ENCODE peak calls at places on chromosome 4, in nine cellular contexts. One of them, this sample, is unnamed.

GRCh38 chr4:123350191-123350544 is 46.4 kb upstream of the SPRY1 start:
- DNase-seq in sigmoid colon: no peak
- DNase-seq in endodermal cell: peak
- DNase-seq in Calu3: peak
- DNase-seq in nephron progenitor cell: no peak
- DNase-seq in cardiac muscle cell: peak
- DNase-seq in CD4-positive, alpha-beta T cell: no peak
- DNase-seq in fibroblast of mammary gland: peak
- DNase-seq in transverse colon: peak
- DNase-seq in this sample: no peak

GRCh38 chr4:100421356-100421978 is 96.4 kb downstream of the EMCN start:
- DNase-seq in endodermal cell: no peak
- DNase-seq in CD4-positive, alpha-beta T cell: no peak
- DNase-seq in cardiac muscle cell: peak
- DNase-seq in fibroblast of mammary gland: peak
- DNase-seq in sigmoid colon: no peak
- DNase-seq in nephron progenitor cell: no peak
- DNase-seq in Calu3: no peak
- DNase-seq in transverse colon: no peak
- DNase-seq in this sample: peak

GRCh38 chr4:38151870-38152269 is 191.7 kb downstream of the PTTG2 start:
- DNase-seq in nephron progenitor cell: no peak
- DNase-seq in Calu3: no peak
- DNase-seq in fibroblast of mammary gland: no peak
- DNase-seq in sigmoid colon: no peak
- DNase-seq in CD4-positive, alpha-beta T cell: no peak
- DNase-seq in cardiac muscle cell: no peak
- DNase-seq in endodermal cell: no peak
- DNase-seq in transverse colon: no peak
- DNase-seq in this sample: no peak

GRCh38 chr4:1479454-1479853 is 73.2 kb upstream of the NKX1-1 start:
- DNase-seq in nephron progenitor cell: no peak
- DNase-seq in Calu3: no peak
- DNase-seq in transverse colon: no peak
- DNase-seq in sigmoid colon: no peak
- DNase-seq in cardiac muscle cell: no peak
- DNase-seq in endodermal cell: peak
- DNase-seq in CD4-positive, alpha-beta T cell: no peak
- DNase-seq in fibroblast of mammary gland: no peak
- DNase-seq in this sample: no peak

GRCh38 chr4:41024556-41025491 is 189.5 kb downstream of the APBB2 start:
- DNase-seq in endodermal cell: no peak
- DNase-seq in Calu3: no peak
- DNase-seq in fibroblast of mammary gland: peak
- DNase-seq in nephron progenitor cell: no peak
- DNase-seq in cardiac muscle cell: peak
- DNase-seq in transverse colon: no peak
- DNase-seq in sigmoid colon: no peak
- DNase-seq in CD4-positive, alpha-beta T cell: no peak
- DNase-seq in this sample: no peak

GRCh38 chr4:75737398-75737797 is 13.0 kb downstream of the USO1 start:
- DNase-seq in endodermal cell: no peak
- DNase-seq in CD4-positive, alpha-beta T cell: no peak
- DNase-seq in nephron progenitor cell: no peak
- DNase-seq in cardiac muscle cell: no peak
- DNase-seq in transverse colon: no peak
- DNase-seq in sigmoid colon: no peak
- DNase-seq in Calu3: no peak
- DNase-seq in fibroblast of mammary gland: no peak
- DNase-seq in this sample: no peak

GRCh38 chr4:138035781-138036258 is 206.3 kb downstream of the SLC7A11 start:
- DNase-seq in cardiac muscle cell: peak
- DNase-seq in fibroblast of mammary gland: peak
- DNase-seq in Calu3: peak
- DNase-seq in sigmoid colon: no peak
- DNase-seq in endodermal cell: peak
- DNase-seq in transverse colon: no peak
- DNase-seq in nephron progenitor cell: peak
- DNase-seq in CD4-positive, alpha-beta T cell: no peak
- DNase-seq in this sample: peak

GRCh38 chr4:80266902-80267380 is 477 bp downstream of the FGF5 start:
- DNase-seq in Calu3: no peak
- DNase-seq in cardiac muscle cell: peak
- DNase-seq in endodermal cell: no peak
- DNase-seq in nephron progenitor cell: peak
- DNase-seq in sigmoid colon: no peak
- DNase-seq in transverse colon: no peak
- DNase-seq in fibroblast of mammary gland: peak
- DNase-seq in CD4-positive, alpha-beta T cell: no peak
- DNase-seq in this sample: no peak

GRCh38 chr4:71231073-71231752 is 107.6 kb upstream of the SLC4A4 start:
- DNase-seq in nephron progenitor cell: peak
- DNase-seq in endodermal cell: no peak
- DNase-seq in cardiac muscle cell: peak
- DNase-seq in Calu3: peak
- DNase-seq in fibroblast of mammary gland: peak
- DNase-seq in CD4-positive, alpha-beta T cell: no peak
- DNase-seq in sigmoid colon: peak
- DNase-seq in transverse colon: peak
- DNase-seq in this sample: no peak

GRCh38 chr4:109472343-109472761 is 38.7 kb downstream of the SEC24B start:
- DNase-seq in fibroblast of mammary gland: peak
- DNase-seq in transverse colon: no peak
- DNase-seq in nephron progenitor cell: no peak
- DNase-seq in endodermal cell: no peak
- DNase-seq in CD4-positive, alpha-beta T cell: no peak
- DNase-seq in cardiac muscle cell: peak
- DNase-seq in sigmoid colon: no peak
- DNase-seq in Calu3: no peak
- DNase-seq in this sample: peak

GRCh38 chr4:14284578-14284977 is 657.1 kb upstream of the BOD1L1 start:
- DNase-seq in sigmoid colon: no peak
- DNase-seq in endodermal cell: no peak
- DNase-seq in nephron progenitor cell: no peak
- DNase-seq in fibroblast of mammary gland: no peak
- DNase-seq in CD4-positive, alpha-beta T cell: no peak
- DNase-seq in cardiac muscle cell: no peak
- DNase-seq in Calu3: no peak
- DNase-seq in transverse colon: no peak
- DNase-seq in this sample: no peak

GRCh38 chr4:169818063-169818679 is 60.4 kb upstream of the HPF1 start:
- DNase-seq in fibroblast of mammary gland: no peak
- DNase-seq in endodermal cell: no peak
- DNase-seq in nephron progenitor cell: no peak
- DNase-seq in sigmoid colon: no peak
- DNase-seq in CD4-positive, alpha-beta T cell: no peak
- DNase-seq in cardiac muscle cell: no peak
- DNase-seq in Calu3: no peak
- DNase-seq in transverse colon: no peak
- DNase-seq in this sample: no peak

GRCh38 chr4:153212755-153213154 is 8.5 kb downstream of the TRIM2 start:
- DNase-seq in fibroblast of mammary gland: no peak
- DNase-seq in endodermal cell: no peak
- DNase-seq in Calu3: no peak
- DNase-seq in sigmoid colon: no peak
- DNase-seq in cardiac muscle cell: no peak
- DNase-seq in transverse colon: no peak
- DNase-seq in CD4-positive, alpha-beta T cell: no peak
- DNase-seq in nephron progenitor cell: no peak
- DNase-seq in this sample: no peak

GRCh38 chr4:123444298-123444731 is 47.7 kb downstream of the SPRY1 start:
- DNase-seq in fibroblast of mammary gland: peak
- DNase-seq in CD4-positive, alpha-beta T cell: no peak
- DNase-seq in transverse colon: peak
- DNase-seq in sigmoid colon: no peak
- DNase-seq in nephron progenitor cell: peak
- DNase-seq in endodermal cell: peak
- DNase-seq in cardiac muscle cell: peak
- DNase-seq in Calu3: peak
- DNase-seq in this sample: peak

GRCh38 chr4:76125816-76126215 is 22.4 kb downstream of the NUP54 start:
- DNase-seq in fibroblast of mammary gland: no peak
- DNase-seq in transverse colon: no peak
- DNase-seq in Calu3: no peak
- DNase-seq in CD4-positive, alpha-beta T cell: no peak
- DNase-seq in endodermal cell: no peak
- DNase-seq in nephron progenitor cell: no peak
- DNase-seq in cardiac muscle cell: peak
- DNase-seq in sigmoid colon: no peak
- DNase-seq in this sample: no peak

GRCh38 chr4:69753666-69754065 is 6.8 kb downstream of the SULT1B1 start:
- DNase-seq in transverse colon: no peak
- DNase-seq in Calu3: no peak
- DNase-seq in CD4-positive, alpha-beta T cell: no peak
- DNase-seq in nephron progenitor cell: no peak
- DNase-seq in sigmoid colon: no peak
- DNase-seq in cardiac muscle cell: peak
- DNase-seq in fibroblast of mammary gland: peak
- DNase-seq in endodermal cell: no peak
- DNase-seq in this sample: no peak

GRCh38 chr4:137514401-137515116 is 17.7 kb downstream of the PCDH18 start:
- DNase-seq in sigmoid colon: no peak
- DNase-seq in endodermal cell: no peak
- DNase-seq in nephron progenitor cell: no peak
- DNase-seq in fibroblast of mammary gland: no peak
- DNase-seq in CD4-positive, alpha-beta T cell: no peak
- DNase-seq in cardiac muscle cell: no peak
- DNase-seq in transverse colon: no peak
- DNase-seq in Calu3: no peak
- DNase-seq in this sample: no peak

GRCh38 chr4:6887591-6888371 is 21.8 kb upstream of the TBC1D14 start:
- DNase-seq in sigmoid colon: no peak
- DNase-seq in endodermal cell: no peak
- DNase-seq in CD4-positive, alpha-beta T cell: no peak
- DNase-seq in nephron progenitor cell: peak
- DNase-seq in fibroblast of mammary gland: peak
- DNase-seq in Calu3: no peak
- DNase-seq in transverse colon: peak
- DNase-seq in cardiac muscle cell: no peak
- DNase-seq in this sample: no peak

GRCh38 chr4:1247811-1248261 is 1.1 kb downstream of the CTBP1 start:
- DNase-seq in fibroblast of mammary gland: no peak
- DNase-seq in cardiac muscle cell: peak
- DNase-seq in nephron progenitor cell: no peak
- DNase-seq in endodermal cell: no peak
- DNase-seq in transverse colon: no peak
- DNase-seq in sigmoid colon: peak
- DNase-seq in Calu3: no peak
- DNase-seq in CD4-positive, alpha-beta T cell: no peak
- DNase-seq in this sample: no peak

GRCh38 chr4:76306882-76307669 is 543 bp downstream of the STBD1 start:
- DNase-seq in cardiac muscle cell: peak
- DNase-seq in nephron progenitor cell: peak
- DNase-seq in endodermal cell: peak
- DNase-seq in transverse colon: peak
- DNase-seq in fibroblast of mammary gland: peak
- DNase-seq in Calu3: peak
- DNase-seq in sigmoid colon: peak
- DNase-seq in CD4-positive, alpha-beta T cell: peak
- DNase-seq in this sample: no peak

GRCh38 chr4:170047774-170048354 is 21.7 kb upstream of the MFAP3L start:
- DNase-seq in nephron progenitor cell: peak
- DNase-seq in cardiac muscle cell: peak
- DNase-seq in CD4-positive, alpha-beta T cell: peak
- DNase-seq in Calu3: peak
- DNase-seq in sigmoid colon: no peak
- DNase-seq in transverse colon: peak
- DNase-seq in endodermal cell: peak
- DNase-seq in fibroblast of mammary gland: peak
- DNase-seq in this sample: peak

GRCh38 chr4:11908205-11908604 is 479.5 kb upstream of the HS3ST1 start:
- DNase-seq in Calu3: no peak
- DNase-seq in transverse colon: no peak
- DNase-seq in cardiac muscle cell: no peak
- DNase-seq in endodermal cell: no peak
- DNase-seq in CD4-positive, alpha-beta T cell: no peak
- DNase-seq in nephron progenitor cell: no peak
- DNase-seq in sigmoid colon: no peak
- DNase-seq in fibroblast of mammary gland: no peak
- DNase-seq in this sample: no peak

GRCh38 chr4:5719329-5720055 is 8.5 kb downstream of the EVC start:
- DNase-seq in transverse colon: no peak
- DNase-seq in CD4-positive, alpha-beta T cell: no peak
- DNase-seq in sigmoid colon: no peak
- DNase-seq in Calu3: no peak
- DNase-seq in endodermal cell: no peak
- DNase-seq in cardiac muscle cell: no peak
- DNase-seq in nephron progenitor cell: no peak
- DNase-seq in fibroblast of mammary gland: no peak
- DNase-seq in this sample: no peak
- TF ChIP-seq CTCF in transverse colon: no peak
- TF ChIP-seq CTCF in CD4-positive, alpha-beta T cell: no peak
- TF ChIP-seq CTCF in sigmoid colon: no peak
- TF ChIP-seq CTCF in Calu3: no peak
- TF ChIP-seq CTCF in endodermal cell: no peak
- TF ChIP-seq CTCF in cardiac muscle cell: no peak
- TF ChIP-seq CTCF in nephron progenitor cell: no peak
- TF ChIP-seq CTCF in fibroblast of mammary gland: no peak
- TF ChIP-seq CTCF in this sample: no peak

GRCh38 chr4:91035276-91035675 is 908.1 kb downstream of the CCSER1 start:
- DNase-seq in CD4-positive, alpha-beta T cell: no peak
- DNase-seq in sigmoid colon: no peak
- DNase-seq in nephron progenitor cell: no peak
- DNase-seq in fibroblast of mammary gland: no peak
- DNase-seq in cardiac muscle cell: no peak
- DNase-seq in endodermal cell: no peak
- DNase-seq in Calu3: no peak
- DNase-seq in transverse colon: no peak
- DNase-seq in this sample: no peak
- TF ChIP-seq CTCF in CD4-positive, alpha-beta T cell: no peak
- TF ChIP-seq CTCF in sigmoid colon: no peak
- TF ChIP-seq CTCF in nephron progenitor cell: no peak
- TF ChIP-seq CTCF in fibroblast of mammary gland: no peak
- TF ChIP-seq CTCF in cardiac muscle cell: no peak
- TF ChIP-seq CTCF in endodermal cell: no peak
- TF ChIP-seq CTCF in Calu3: no peak
- TF ChIP-seq CTCF in transverse colon: no peak
- TF ChIP-seq CTCF in this sample: no peak

GRCh38 chr4:65422109-65422508 is 248.2 kb downstream of the EPHA5 start:
- DNase-seq in endodermal cell: no peak
- DNase-seq in sigmoid colon: no peak
- DNase-seq in Calu3: no peak
- DNase-seq in cardiac muscle cell: no peak
- DNase-seq in fibroblast of mammary gland: no peak
- DNase-seq in nephron progenitor cell: no peak
- DNase-seq in transverse colon: no peak
- DNase-seq in CD4-positive, alpha-beta T cell: no peak
- DNase-seq in this sample: no peak

GRCh38 chr4:65416875-65417274 is 253.4 kb downstream of the EPHA5 start:
- DNase-seq in sigmoid colon: no peak
- DNase-seq in cardiac muscle cell: peak
- DNase-seq in Calu3: peak
- DNase-seq in transverse colon: peak
- DNase-seq in fibroblast of mammary gland: no peak
- DNase-seq in nephron progenitor cell: no peak
- DNase-seq in CD4-positive, alpha-beta T cell: no peak
- DNase-seq in endodermal cell: peak
- DNase-seq in this sample: no peak
- TF ChIP-seq CTCF in sigmoid colon: no peak
- TF ChIP-seq CTCF in cardiac muscle cell: no peak
- TF ChIP-seq CTCF in Calu3: no peak
- TF ChIP-seq CTCF in transverse colon: no peak
- TF ChIP-seq CTCF in fibroblast of mammary gland: no peak
- TF ChIP-seq CTCF in nephron progenitor cell: no peak
- TF ChIP-seq CTCF in CD4-positive, alpha-beta T cell: no peak
- TF ChIP-seq CTCF in endodermal cell: no peak
- TF ChIP-seq CTCF in this sample: no peak

GRCh38 chr4:150582101-150582565 is at the start of gene MAB21L2:
- DNase-seq in transverse colon: no peak
- DNase-seq in nephron progenitor cell: peak
- DNase-seq in CD4-positive, alpha-beta T cell: no peak
- DNase-seq in Calu3: no peak
- DNase-seq in cardiac muscle cell: no peak
- DNase-seq in endodermal cell: peak
- DNase-seq in fibroblast of mammary gland: no peak
- DNase-seq in sigmoid colon: peak
- DNase-seq in this sample: no peak
- TF ChIP-seq CTCF in transverse colon: no peak
- TF ChIP-seq CTCF in nephron progenitor cell: no peak
- TF ChIP-seq CTCF in CD4-positive, alpha-beta T cell: no peak
- TF ChIP-seq CTCF in Calu3: no peak
- TF ChIP-seq CTCF in cardiac muscle cell: no peak
- TF ChIP-seq CTCF in endodermal cell: no peak
- TF ChIP-seq CTCF in fibroblast of mammary gland: no peak
- TF ChIP-seq CTCF in sigmoid colon: no peak
- TF ChIP-seq CTCF in this sample: no peak

This sample was measured in HFF-Myc.